ENCODE peak calls at places on chromosomes 16 and 17, in four cellular contexts. O is GM23338, B is coronary artery, M is lower leg skin. G is an unnamed sample.

GRCh38 chr16:85202631-85203461 is 90.6 kb upstream of the CIBAR2 start:
- DNase-seq in O (peak; percentile 64), B (peak; percentile 92), M (peak; percentile 95), G (peak; percentile 88)

GRCh38 chr16:30358990-30359870 is 4.1 kb upstream of the CD2BP2 start:
- DNase-seq in O (peak; percentile 57), B (no peak), M (no peak), G (no peak)

GRCh38 chr16:55470533-55471371 is 8.2 kb upstream of the MMP2 start:
- DNase-seq in O (no peak), B (peak; percentile 76), M (peak; percentile 89), G (peak; percentile 68)

GRCh38 chr17:13182854-13183253 is 165.0 kb upstream of the ELAC2 start:
- DNase-seq in O (peak; percentile 21), B (no peak), M (no peak), G (no peak)

GRCh38 chr16:53449816-53450517 is 15.7 kb downstream of the RBL2 start:
- DNase-seq in O (no peak), B (no peak), M (no peak), G (no peak)

GRCh38 chr17:40777459-40777858 is 4.9 kb downstream of the KRT27 start:
- DNase-seq in O (no peak), B (no peak), M (no peak), G (no peak)

GRCh38 chr17:4152471-4152870 is 9.5 kb downstream of the CYB5D2 start:
- DNase-seq in O (no peak), B (no peak), M (no peak), G (peak; percentile 42)

GRCh38 chr17:4623249-4623648 is 18.2 kb downstream of the ALOX15 start:
- DNase-seq in O (no peak), B (no peak), M (no peak), G (no peak)

GRCh38 chr16:57619606-57620315 is 8.7 kb upstream of the ADGRG1 start:
- DNase-seq in O (peak; percentile 31), B (peak; percentile 66), M (peak; percentile 90), G (no peak)

GRCh38 chr17:76578376-76578775 is 7.3 kb downstream of the ST6GALNAC2 start:
- DNase-seq in O (no peak), B (no peak), M (no peak), G (no peak)

GRCh38 chr16:22946433-22946832 is 132.5 kb downstream of the HS3ST2 start:
- DNase-seq in O (no peak), B (no peak), M (no peak), G (no peak)

GRCh38 chr16:53545433-53545832 is 42.4 kb upstream of the AKTIP start:
- DNase-seq in O (peak; percentile 39), B (no peak), M (no peak), G (no peak)

GRCh38 chr16:27398894-27399853 is 2.8 kb upstream of the IL21R start:
- DNase-seq in O (no peak), B (peak; percentile 16), M (no peak), G (no peak)

GRCh38 chr16:54174201-54174600 is 112.4 kb downstream of the IRX3 start:
- DNase-seq in O (peak; percentile 39), B (no peak), M (no peak), G (no peak)

GRCh38 chr17:77033892-77034404 is 106.8 kb upstream of the SEC14L1 start:
- DNase-seq in O (no peak), B (no peak), M (no peak), G (no peak)

GRCh38 chr16:86549893-86550190 is 5.2 kb downstream of the MTHFSD start:
- DNase-seq in O (no peak), B (no peak), M (no peak), G (no peak)

GRCh38 chr17:9854255-9854654 is 28.5 kb downstream of the GLP2R start:
- DNase-seq in O (no peak), B (no peak), M (peak; percentile 15), G (no peak)

GRCh38 chr17:78132767-78133178 is 2.2 kb downstream of the TMC8 start:
- DNase-seq in O (no peak), B (no peak), M (no peak), G (no peak)

GRCh38 chr16:74771656-74772315 is 2.8 kb downstream of the FA2H start:
- DNase-seq in O (no peak), B (no peak), M (peak; percentile 79), G (no peak)

GRCh38 chr17:21263351-21263750 is 10.1 kb upstream of the NATD1 start:
- DNase-seq in O (no peak), B (no peak), M (no peak), G (no peak)

GRCh38 chr17:66172706-66173223 is 19.2 kb downstream of the CEP112 start:
- DNase-seq in O (no peak), B (no peak), M (no peak), G (no peak)

GRCh38 chr16:75272097-75272548 is 20.7 kb upstream of the BCAR1 start:
- DNase-seq in O (no peak), B (no peak), M (no peak), G (no peak)

GRCh38 chr17:45043268-45043681 is 8.2 kb downstream of the DCAKD start:
- DNase-seq in O (no peak), B (no peak), M (no peak), G (peak; percentile 40)

GRCh38 chr16:57329718-57330327 is 28.8 kb upstream of the CCL22 start:
- DNase-seq in O (no peak), B (no peak), M (no peak), G (no peak)

GRCh38 chr17:45756266-45756989 is 27.7 kb upstream of the CRHR1 start:
- DNase-seq in O (no peak), B (no peak), M (no peak), G (no peak)

GRCh38 chr16:29811896-29812665 is at the start of gene PRRT2:
- DNase-seq in O (peak; percentile 71), B (peak; percentile 87), M (peak; percentile 93), G (peak; percentile 54)

GRCh38 chr17:67993998-67994361 is 2.3 kb downstream of the C17orf58 start:
- DNase-seq in O (peak; percentile 41), B (no peak), M (no peak), G (no peak)

GRCh38 chr16:24478401-24478800 is 61.0 kb upstream of the RBBP6 start:
- DNase-seq in O (no peak), B (no peak), M (peak; percentile 31), G (no peak)

GRCh38 chr17:51029568-51030463 is 90.9 kb downstream of the SPAG9 start:
- DNase-seq in O (no peak), B (no peak), M (no peak), G (peak; percentile 65)

GRCh38 chr17:51036084-51036483 is 84.6 kb downstream of the SPAG9 start:
- DNase-seq in O (no peak), B (no peak), M (no peak), G (no peak)

GRCh38 chr17:51035436-51035835 is 85.2 kb downstream of the SPAG9 start:
- DNase-seq in O (peak; percentile 58), B (no peak), M (no peak), G (peak; percentile 87)

GRCh38 chr17:51032850-51033249 is 87.8 kb downstream of the SPAG9 start:
- DNase-seq in O (no peak), B (no peak), M (no peak), G (no peak)

GRCh38 chr17:51034800-51035199 is 85.9 kb downstream of the SPAG9 start:
- DNase-seq in O (no peak), B (no peak), M (no peak), G (no peak)
- H3K4me3 ChIP-seq in O (no peak overlapping the region), B (no peak overlapping the region), M (no peak overlapping the region), G (no peak overlapping the region)

GRCh38 chr16:50880926-50881325 is 139.0 kb downstream of the CYLD start:
- DNase-seq in O (no peak), B (no peak), M (no peak), G (no peak)
- TF ChIP-seq CTCF in O (no peak), B (no peak), M (no peak), G (no peak)

GRCh38 chr17:33968350-33969044 is 286.6 kb upstream of the CCL2 start:
- DNase-seq in O (peak; percentile 34), B (no peak), M (no peak), G (no peak)
- H3K4me3 ChIP-seq in O (no peak overlapping the region), B (no peak overlapping the region), M (no peak overlapping the region), G (no peak overlapping the region)

GRCh38 chr17:58195518-58196123 is 3.1 kb downstream of the EPX start:
- DNase-seq in O (no peak), B (no peak), M (no peak), G (no peak)

GRCh38 chr17:58204796-58205195 is 12.3 kb downstream of the EPX start:
- DNase-seq in O (no peak), B (no peak), M (no peak), G (no peak)

GRCh38 chr17:58196610-58197009 is 4.1 kb downstream of the EPX start:
- DNase-seq in O (no peak), B (no peak), M (no peak), G (no peak)

GRCh38 chr17:58202859-58203258 is 10.3 kb downstream of the EPX start:
- DNase-seq in O (no peak), B (no peak), M (no peak), G (no peak)

DNA sequence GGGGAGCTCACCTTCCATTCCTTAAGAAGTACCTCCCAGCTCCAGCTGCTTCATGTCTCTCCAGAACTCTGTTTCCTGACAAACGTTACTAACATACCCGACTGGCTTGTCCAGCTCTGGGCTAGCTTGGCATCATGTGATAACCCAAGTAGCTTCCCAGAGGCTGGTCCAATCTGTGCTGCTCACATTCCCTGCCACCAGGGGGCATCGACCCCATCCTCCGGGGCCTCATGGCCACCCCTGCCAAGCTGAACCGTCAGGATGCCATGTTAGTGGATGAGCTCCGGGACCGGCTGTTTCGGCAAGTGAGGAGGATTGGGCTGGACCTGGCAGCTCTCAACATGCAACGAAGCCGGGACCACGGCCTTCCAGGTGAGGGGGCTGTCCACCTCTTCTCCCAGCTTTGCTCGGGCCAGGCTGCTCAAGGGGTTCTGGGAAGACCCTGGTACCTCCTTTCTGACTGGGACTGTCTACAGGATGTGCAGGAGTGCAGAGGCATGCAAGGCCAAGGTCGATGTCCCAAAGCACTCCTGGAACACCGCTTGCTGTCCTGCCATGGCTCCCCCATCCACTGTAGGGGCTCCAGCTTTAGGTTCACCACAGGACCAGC is 7.6 kb downstream of the EPX start:
- DNase-seq in O (peak; percentile 91), B (no peak), M (no peak), G (peak; percentile 26)
- TF ChIP-seq CTCF in O (peak; percentile 85), B (no peak), M (no peak), G (peak; percentile 58)

DNA sequence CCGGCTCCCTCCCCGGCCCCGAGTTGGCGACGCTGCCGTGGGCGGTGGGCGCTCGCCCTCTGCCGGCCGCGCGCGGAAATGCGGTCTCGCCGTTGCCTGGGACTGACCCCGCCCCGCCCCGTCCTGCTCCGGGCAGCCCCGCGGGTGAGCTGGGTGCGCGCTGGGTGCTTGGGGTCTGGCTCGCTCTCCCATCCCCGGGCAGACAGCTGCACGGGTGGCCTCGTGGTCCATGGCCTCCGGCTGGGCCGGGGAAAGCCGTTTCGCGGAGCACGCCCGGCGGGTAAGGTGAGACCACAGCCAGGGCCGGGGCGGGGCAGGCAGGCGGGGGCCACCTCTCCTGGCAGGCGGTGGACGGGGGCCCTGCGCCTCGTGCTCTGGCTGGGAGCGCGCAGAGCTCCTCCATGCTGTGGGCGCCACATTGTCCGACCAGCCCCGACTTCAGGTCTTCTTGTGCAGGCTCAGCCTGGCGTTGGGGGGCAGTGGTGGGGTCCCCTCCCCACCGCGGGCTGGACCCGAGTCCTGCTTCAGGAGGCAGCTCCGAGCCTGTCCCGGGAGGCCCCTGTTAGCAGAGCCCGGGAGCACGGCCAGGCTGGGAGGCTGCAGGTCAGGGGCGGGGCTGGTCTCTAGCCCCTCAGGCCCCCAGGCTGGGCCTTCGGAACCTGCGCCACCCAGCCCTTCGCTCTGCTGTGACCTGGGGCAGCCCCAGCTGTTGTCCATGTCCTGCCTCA is 7.0 kb upstream of the C1QTNF8 start:
- DNase-seq in O (peak; percentile 70), B (no peak), M (no peak), G (no peak)
- H3K4me3 ChIP-seq in O (peak overlapping the region; percentile 66), B (peak overlapping the region; percentile 56), M (no peak overlapping the region), G (no peak overlapping the region)

G was measured in astrocyte of the spinal cord.